ENCODE peak calls at places on chromosomes 3 and 15, in ten cellular contexts. One of them, this sample, is unnamed.

GRCh38 chr3:110413807-110414748 is 657.5 kb upstream of the NECTIN3 start:
- DNase-seq in coronary artery: no peak
- DNase-seq in sigmoid colon: no peak
- DNase-seq in CD8-positive, alpha-beta memory T cell: no peak
- DNase-seq in uterus: no peak
- DNase-seq in left ventricle myocardium inferior: no peak
- DNase-seq in brain microvascular endothelial cell: peak; percentile 43
- DNase-seq in spleen: no peak
- DNase-seq in right cardiac atrium: no peak
- DNase-seq in right lobe of liver: peak; percentile 19
- DNase-seq in this sample: no peak

GRCh38 chr3:40054568-40055222 is 245.3 kb downstream of the MYRIP start:
- DNase-seq in coronary artery: no peak
- DNase-seq in sigmoid colon: no peak
- DNase-seq in CD8-positive, alpha-beta memory T cell: no peak
- DNase-seq in uterus: no peak
- DNase-seq in left ventricle myocardium inferior: no peak
- DNase-seq in brain microvascular endothelial cell: no peak
- DNase-seq in spleen: no peak
- DNase-seq in right cardiac atrium: no peak
- DNase-seq in right lobe of liver: no peak
- DNase-seq in this sample: no peak

GRCh38 chr3:44782891-44783290 is 21.3 kb downstream of the KIF15 start:
- DNase-seq in coronary artery: no peak
- DNase-seq in sigmoid colon: no peak
- DNase-seq in CD8-positive, alpha-beta memory T cell: no peak
- DNase-seq in uterus: no peak
- DNase-seq in left ventricle myocardium inferior: no peak
- DNase-seq in brain microvascular endothelial cell: no peak
- DNase-seq in spleen: no peak
- DNase-seq in right cardiac atrium: no peak
- DNase-seq in right lobe of liver: no peak
- DNase-seq in this sample: no peak

GRCh38 chr3:21752749-21753347 is 1.8 kb upstream of the ZNF385D start:
- DNase-seq in coronary artery: no peak
- DNase-seq in sigmoid colon: no peak
- DNase-seq in CD8-positive, alpha-beta memory T cell: no peak
- DNase-seq in uterus: no peak
- DNase-seq in left ventricle myocardium inferior: no peak
- DNase-seq in brain microvascular endothelial cell: peak; percentile 62
- DNase-seq in spleen: no peak
- DNase-seq in right cardiac atrium: no peak
- DNase-seq in right lobe of liver: no peak
- DNase-seq in this sample: no peak

GRCh38 chr3:32428092-32429068 is 36.7 kb downstream of the CMTM7 start:
- DNase-seq in coronary artery: no peak
- DNase-seq in sigmoid colon: no peak
- DNase-seq in CD8-positive, alpha-beta memory T cell: peak; percentile 63
- DNase-seq in uterus: no peak
- DNase-seq in left ventricle myocardium inferior: no peak
- DNase-seq in brain microvascular endothelial cell: no peak
- DNase-seq in spleen: no peak
- DNase-seq in right cardiac atrium: no peak
- DNase-seq in right lobe of liver: no peak
- DNase-seq in this sample: peak; percentile 90

GRCh38 chr15:59996498-59997041 is 7.5 kb upstream of the FOXB1 start:
- DNase-seq in coronary artery: no peak
- DNase-seq in sigmoid colon: no peak
- DNase-seq in CD8-positive, alpha-beta memory T cell: no peak
- DNase-seq in uterus: no peak
- DNase-seq in left ventricle myocardium inferior: no peak
- DNase-seq in brain microvascular endothelial cell: no peak
- DNase-seq in spleen: no peak
- DNase-seq in right cardiac atrium: no peak
- DNase-seq in right lobe of liver: no peak
- DNase-seq in this sample: no peak

GRCh38 chr3:113266738-113267137 is 55.4 kb downstream of the BOC start:
- DNase-seq in coronary artery: peak; percentile 45
- DNase-seq in sigmoid colon: no peak
- DNase-seq in CD8-positive, alpha-beta memory T cell: no peak
- DNase-seq in uterus: no peak
- DNase-seq in left ventricle myocardium inferior: no peak
- DNase-seq in brain microvascular endothelial cell: no peak
- DNase-seq in spleen: no peak
- DNase-seq in right cardiac atrium: no peak
- DNase-seq in right lobe of liver: no peak
- DNase-seq in this sample: no peak

GRCh38 chr3:42063886-42064285 is 27.3 kb upstream of the TRAK1 start:
- DNase-seq in coronary artery: no peak
- DNase-seq in sigmoid colon: no peak
- DNase-seq in CD8-positive, alpha-beta memory T cell: no peak
- DNase-seq in uterus: no peak
- DNase-seq in left ventricle myocardium inferior: no peak
- DNase-seq in brain microvascular endothelial cell: peak; percentile 86
- DNase-seq in spleen: no peak
- DNase-seq in right cardiac atrium: no peak
- DNase-seq in right lobe of liver: no peak
- DNase-seq in this sample: no peak

GRCh38 chr3:195911041-195911945 is 2.9 kb upstream of the TNK2 start:
- DNase-seq in coronary artery: no peak
- DNase-seq in sigmoid colon: peak; percentile 26
- DNase-seq in CD8-positive, alpha-beta memory T cell: no peak
- DNase-seq in uterus: no peak
- DNase-seq in left ventricle myocardium inferior: no peak
- DNase-seq in brain microvascular endothelial cell: no peak
- DNase-seq in spleen: peak; percentile 71
- DNase-seq in right cardiac atrium: no peak
- DNase-seq in right lobe of liver: no peak
- DNase-seq in this sample: no peak

GRCh38 chr3:195916291-195916690 is 7.9 kb upstream of the TNK2 start:
- DNase-seq in coronary artery: no peak
- DNase-seq in sigmoid colon: no peak
- DNase-seq in CD8-positive, alpha-beta memory T cell: no peak
- DNase-seq in uterus: no peak
- DNase-seq in left ventricle myocardium inferior: peak; percentile 4
- DNase-seq in brain microvascular endothelial cell: no peak
- DNase-seq in spleen: peak; percentile 66
- DNase-seq in right cardiac atrium: no peak
- DNase-seq in right lobe of liver: no peak
- DNase-seq in this sample: no peak

GRCh38 chr3:195914648-195915473 is 6.5 kb upstream of the TNK2 start:
- DNase-seq in coronary artery: peak; percentile 94
- DNase-seq in sigmoid colon: peak; percentile 97
- DNase-seq in CD8-positive, alpha-beta memory T cell: peak; percentile 85
- DNase-seq in uterus: peak; percentile 96
- DNase-seq in left ventricle myocardium inferior: peak; percentile 92
- DNase-seq in brain microvascular endothelial cell: peak; percentile 97
- DNase-seq in spleen: peak; percentile 97
- DNase-seq in right cardiac atrium: peak; percentile 96
- DNase-seq in right lobe of liver: peak; percentile 93
- DNase-seq in this sample: peak; percentile 98

GRCh38 chr3:195911946-195912270 is 3.6 kb upstream of the TNK2 start:
- DNase-seq in coronary artery: no peak
- DNase-seq in sigmoid colon: peak; percentile 42
- DNase-seq in CD8-positive, alpha-beta memory T cell: no peak
- DNase-seq in uterus: no peak
- DNase-seq in left ventricle myocardium inferior: no peak
- DNase-seq in brain microvascular endothelial cell: no peak
- DNase-seq in spleen: peak; percentile 57
- DNase-seq in right cardiac atrium: no peak
- DNase-seq in right lobe of liver: no peak
- DNase-seq in this sample: no peak

GRCh38 chr3:195913382-195913781 is 5.0 kb upstream of the TNK2 start:
- DNase-seq in coronary artery: no peak
- DNase-seq in sigmoid colon: no peak
- DNase-seq in CD8-positive, alpha-beta memory T cell: no peak
- DNase-seq in uterus: no peak
- DNase-seq in left ventricle myocardium inferior: no peak
- DNase-seq in brain microvascular endothelial cell: no peak
- DNase-seq in spleen: no peak
- DNase-seq in right cardiac atrium: no peak
- DNase-seq in right lobe of liver: no peak
- DNase-seq in this sample: no peak
- H3K27ac ChIP-seq in coronary artery: no peak overlapping the region
- H3K27ac ChIP-seq in sigmoid colon: no peak overlapping the region
- H3K27ac ChIP-seq in CD8-positive, alpha-beta memory T cell: no peak overlapping the region
- H3K27ac ChIP-seq in uterus: no peak overlapping the region
- H3K27ac ChIP-seq in left ventricle myocardium inferior: no peak overlapping the region
- H3K27ac ChIP-seq in brain microvascular endothelial cell: no peak overlapping the region
- H3K27ac ChIP-seq in spleen: no peak overlapping the region
- H3K27ac ChIP-seq in right cardiac atrium: no peak overlapping the region
- H3K27ac ChIP-seq in right lobe of liver: no peak overlapping the region
- H3K27ac ChIP-seq in this sample: no peak overlapping the region

DNA sequence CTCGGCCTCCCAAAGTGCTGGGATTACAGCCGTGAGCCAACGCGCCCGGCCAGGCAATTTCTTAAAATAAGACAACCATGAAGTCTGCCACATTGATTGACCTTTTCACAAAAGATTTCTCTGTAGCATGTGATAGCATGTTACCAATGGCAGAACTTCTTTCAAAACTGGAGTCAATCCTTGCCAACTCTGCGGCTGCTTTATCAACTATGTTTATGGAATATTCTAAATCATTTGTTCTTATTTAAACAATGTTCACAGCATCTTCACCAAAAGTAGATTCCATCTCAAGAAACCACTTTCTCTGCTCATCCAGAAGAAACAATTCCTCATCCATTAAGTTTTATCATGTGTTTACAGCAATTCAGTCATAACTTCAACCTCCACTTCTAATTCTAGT is 9.4 kb downstream of the UBR1 start:
- DNase-seq in coronary artery: no peak
- DNase-seq in sigmoid colon: no peak
- DNase-seq in CD8-positive, alpha-beta memory T cell: no peak
- DNase-seq in uterus: no peak
- DNase-seq in left ventricle myocardium inferior: no peak
- DNase-seq in brain microvascular endothelial cell: no peak
- DNase-seq in spleen: no peak
- DNase-seq in right cardiac atrium: no peak
- DNase-seq in right lobe of liver: no peak
- DNase-seq in this sample: no peak
- H3K27ac ChIP-seq in coronary artery: no peak overlapping the region
- H3K27ac ChIP-seq in sigmoid colon: no peak overlapping the region
- H3K27ac ChIP-seq in CD8-positive, alpha-beta memory T cell: no peak overlapping the region
- H3K27ac ChIP-seq in uterus: no peak overlapping the region
- H3K27ac ChIP-seq in left ventricle myocardium inferior: no peak overlapping the region
- H3K27ac ChIP-seq in brain microvascular endothelial cell: no peak overlapping the region
- H3K27ac ChIP-seq in spleen: no peak overlapping the region
- H3K27ac ChIP-seq in right cardiac atrium: no peak overlapping the region
- H3K27ac ChIP-seq in right lobe of liver: no peak overlapping the region
- H3K27ac ChIP-seq in this sample: no peak overlapping the region

GRCh38 chr3:98691897-98692296 is 71.2 kb upstream of the ST3GAL6 start:
- DNase-seq in coronary artery: no peak
- DNase-seq in sigmoid colon: no peak
- DNase-seq in CD8-positive, alpha-beta memory T cell: no peak
- DNase-seq in uterus: no peak
- DNase-seq in left ventricle myocardium inferior: no peak
- DNase-seq in brain microvascular endothelial cell: peak; percentile 31
- DNase-seq in spleen: no peak
- DNase-seq in right cardiac atrium: no peak
- DNase-seq in right lobe of liver: no peak
- DNase-seq in this sample: no peak
- H3K27ac ChIP-seq in coronary artery: no peak overlapping the region
- H3K27ac ChIP-seq in sigmoid colon: no peak overlapping the region
- H3K27ac ChIP-seq in CD8-positive, alpha-beta memory T cell: no peak overlapping the region
- H3K27ac ChIP-seq in uterus: no peak overlapping the region
- H3K27ac ChIP-seq in left ventricle myocardium inferior: peak overlapping the region; percentile 69
- H3K27ac ChIP-seq in brain microvascular endothelial cell: no peak overlapping the region
- H3K27ac ChIP-seq in spleen: no peak overlapping the region
- H3K27ac ChIP-seq in right cardiac atrium: no peak overlapping the region
- H3K27ac ChIP-seq in right lobe of liver: no peak overlapping the region
- H3K27ac ChIP-seq in this sample: no peak overlapping the region

GRCh38 chr15:72197045-72197459 is 535 bp downstream of the GRAMD2A start:
- DNase-seq in coronary artery: no peak
- DNase-seq in sigmoid colon: no peak
- DNase-seq in CD8-positive, alpha-beta memory T cell: no peak
- DNase-seq in uterus: no peak
- DNase-seq in left ventricle myocardium inferior: no peak
- DNase-seq in brain microvascular endothelial cell: no peak
- DNase-seq in spleen: no peak
- DNase-seq in right cardiac atrium: no peak
- DNase-seq in right lobe of liver: no peak
- DNase-seq in this sample: no peak

GRCh38 chr15:72199721-72200212 is 2.2 kb upstream of the GRAMD2A start:
- DNase-seq in coronary artery: no peak
- DNase-seq in sigmoid colon: peak; percentile 85
- DNase-seq in CD8-positive, alpha-beta memory T cell: peak; percentile 59
- DNase-seq in uterus: peak; percentile 69
- DNase-seq in left ventricle myocardium inferior: peak; percentile 76
- DNase-seq in brain microvascular endothelial cell: peak; percentile 49
- DNase-seq in spleen: peak; percentile 88
- DNase-seq in right cardiac atrium: peak; percentile 88
- DNase-seq in right lobe of liver: peak; percentile 74
- DNase-seq in this sample: no peak

GRCh38 chr15:72197460-72198409 is at the start of gene GRAMD2A:
- DNase-seq in coronary artery: peak; percentile 72
- DNase-seq in sigmoid colon: no peak
- DNase-seq in CD8-positive, alpha-beta memory T cell: no peak
- DNase-seq in uterus: no peak
- DNase-seq in left ventricle myocardium inferior: peak; percentile 32
- DNase-seq in brain microvascular endothelial cell: no peak
- DNase-seq in spleen: peak; percentile 73
- DNase-seq in right cardiac atrium: peak; percentile 63
- DNase-seq in right lobe of liver: no peak
- DNase-seq in this sample: no peak

GRCh38 chr15:72200395-72201237 is 3.0 kb upstream of the GRAMD2A start:
- DNase-seq in coronary artery: no peak
- DNase-seq in sigmoid colon: no peak
- DNase-seq in CD8-positive, alpha-beta memory T cell: no peak
- DNase-seq in uterus: no peak
- DNase-seq in left ventricle myocardium inferior: no peak
- DNase-seq in brain microvascular endothelial cell: no peak
- DNase-seq in spleen: no peak
- DNase-seq in right cardiac atrium: no peak
- DNase-seq in right lobe of liver: no peak
- DNase-seq in this sample: no peak

DNA sequence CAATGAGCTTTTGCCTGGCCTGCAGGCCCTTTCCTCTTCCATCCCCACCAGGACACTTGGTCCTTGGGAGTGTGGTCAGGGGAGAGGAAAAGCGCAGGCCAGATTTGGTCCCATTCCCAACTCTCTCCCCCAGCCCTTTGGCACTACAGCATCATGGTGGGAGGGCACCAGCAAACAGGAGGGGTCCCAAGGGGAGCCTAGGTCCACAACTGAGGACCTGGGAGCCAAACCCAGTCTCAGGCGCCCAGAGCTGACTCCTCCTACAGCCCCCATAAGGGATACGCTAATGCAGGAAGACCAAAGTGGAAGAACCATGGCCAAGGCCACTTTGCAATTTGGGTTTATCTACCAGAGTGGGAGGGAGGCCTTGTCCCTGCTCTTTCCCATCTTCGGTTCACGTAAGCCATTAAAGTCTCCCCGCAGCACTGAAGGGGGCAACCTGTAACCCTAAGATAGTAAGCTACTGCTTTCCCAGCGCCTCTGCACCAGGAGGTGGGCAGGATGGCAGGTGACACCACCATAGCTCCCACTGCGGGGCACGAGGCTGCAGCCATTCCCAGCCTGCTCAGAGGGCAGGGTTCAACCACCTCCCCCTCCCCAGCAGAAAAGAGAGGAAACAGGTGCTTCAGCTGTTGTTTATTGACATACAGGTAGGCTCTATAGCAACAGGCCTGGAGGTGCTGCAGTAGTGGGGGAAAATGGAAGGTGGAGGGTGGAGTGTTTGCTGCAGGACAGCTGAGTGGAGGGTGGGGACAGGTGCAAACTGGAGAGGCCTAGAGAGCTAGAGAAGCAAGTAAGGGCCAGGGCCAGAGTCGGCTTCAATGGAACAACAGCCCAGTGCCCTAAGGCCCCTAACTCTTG is 1.1 kb upstream of the GRAMD2A start:
- DNase-seq in coronary artery: no peak
- DNase-seq in sigmoid colon: no peak
- DNase-seq in CD8-positive, alpha-beta memory T cell: no peak
- DNase-seq in uterus: no peak
- DNase-seq in left ventricle myocardium inferior: no peak
- DNase-seq in brain microvascular endothelial cell: no peak
- DNase-seq in spleen: no peak
- DNase-seq in right cardiac atrium: no peak
- DNase-seq in right lobe of liver: no peak
- DNase-seq in this sample: no peak
- H3K27ac ChIP-seq in coronary artery: no peak overlapping the region
- H3K27ac ChIP-seq in sigmoid colon: no peak overlapping the region
- H3K27ac ChIP-seq in CD8-positive, alpha-beta memory T cell: no peak overlapping the region
- H3K27ac ChIP-seq in uterus: no peak overlapping the region
- H3K27ac ChIP-seq in left ventricle myocardium inferior: no peak overlapping the region
- H3K27ac ChIP-seq in brain microvascular endothelial cell: no peak overlapping the region
- H3K27ac ChIP-seq in spleen: no peak overlapping the region
- H3K27ac ChIP-seq in right cardiac atrium: no peak overlapping the region
- H3K27ac ChIP-seq in right lobe of liver: no peak overlapping the region
- H3K27ac ChIP-seq in this sample: no peak overlapping the region

This sample was measured in esophagus muscularis mucosa.